ENCODE peak calls at places on chromosome 6, in five cellular contexts. W, Y, G, K and X are unnamed samples.

GRCh38 chr6:43496370-43497128 is 13.6 kb downstream of the LRRC73 start:
- DNase-seq in W (peak), G (peak), K (peak), Y (no peak), X (peak)

GRCh38 chr6:42460892-42461291 is 9.2 kb upstream of the TRERF1 start:
- DNase-seq in K (no peak), G (no peak), Y (no peak), W (peak), X (no peak)

GRCh38 chr6:79646006-79646405 is 14.9 kb downstream of the SH3BGRL2 start:
- DNase-seq in W (no peak), G (peak), K (no peak), Y (no peak), X (no peak)

GRCh38 chr6:148383658-148384417 is 41.2 kb downstream of the SASH1 start:
- DNase-seq in K (no peak), Y (no peak), G (no peak), W (no peak), X (no peak)

GRCh38 chr6:71262914-71263313 is 25.7 kb upstream of the OGFRL1 start:
- DNase-seq in W (no peak), K (no peak), Y (no peak), G (no peak), X (no peak)

GRCh38 chr6:148221580-148221979 is 121.1 kb upstream of the SASH1 start:
- DNase-seq in Y (no peak), W (peak), K (no peak), G (no peak), X (no peak)

GRCh38 chr6:29624520-29624961 is 8.4 kb downstream of the GABBR1 start:
- DNase-seq in W (no peak), G (peak), Y (no peak), K (no peak), X (no peak)

GRCh38 chr6:44002591-44003344 is 124.5 kb downstream of the MRPL14 start:
- DNase-seq in G (no peak), Y (no peak), W (peak), K (no peak), X (peak)

GRCh38 chr6:167707686-167708500 is 118.8 kb upstream of the AFDN start:
- DNase-seq in K (no peak), W (no peak), Y (no peak), G (no peak), X (no peak)

GRCh38 chr6:155221086-155221485 is 42.7 kb upstream of the CLDN20 start:
- DNase-seq in Y (no peak), W (no peak), K (no peak), G (no peak), X (no peak)

GRCh38 chr6:51594981-51595380 is 492.4 kb downstream of the PKHD1 start:
- DNase-seq in K (no peak), Y (no peak), W (no peak), G (no peak), X (no peak)

GRCh38 chr6:106751501-106752252 is 122.3 kb downstream of the QRSL1 start:
- DNase-seq in Y (no peak), W (peak), G (no peak), K (no peak), X (peak)

GRCh38 chr6:161198176-161198575 is 75.7 kb downstream of the AGPAT4 start:
- DNase-seq in K (no peak), W (no peak), Y (no peak), G (no peak), X (no peak)

GRCh38 chr6:31775184-31775583 is 1.9 kb downstream of the VWA7 start:
- DNase-seq in K (no peak), Y (no peak), W (no peak), G (no peak), X (no peak)

GRCh38 chr6:165219629-165220028 is 89.8 kb downstream of the C6orf118 start:
- DNase-seq in W (no peak), Y (no peak), G (no peak), K (no peak), X (no peak)

GRCh38 chr6:26272171-26272631 is 92.8 kb upstream of the BTN3A2 start:
- DNase-seq in Y (no peak), G (no peak), K (no peak), W (no peak), X (no peak)

GRCh38 chr6:30490031-30490876 is 945 bp downstream of the HLA-E start:
- DNase-seq in G (peak), Y (peak), K (no peak), W (peak), X (peak)

GRCh38 chr6:127634178-127634577 is 57.2 kb downstream of the C6orf58 start:
- DNase-seq in K (no peak), Y (no peak), W (no peak), G (no peak), X (no peak)

GRCh38 chr6:16339263-16339587 is 100.8 kb downstream of the GMPR start:
- DNase-seq in W (no peak), G (no peak), Y (no peak), K (no peak), X (no peak)

GRCh38 chr6:49430187-49430586 is 32.9 kb downstream of the MMUT start:
- DNase-seq in W (peak), K (no peak), G (no peak), Y (no peak), X (peak)

GRCh38 chr6:103047567-103047966 is 1654.1 kb downstream of the GRIK2 start:
- DNase-seq in W (no peak), G (no peak), K (no peak), Y (no peak), X (no peak)

GRCh38 chr6:166903500-166903899 is 52.9 kb downstream of the RNASET2 start:
- DNase-seq in Y (no peak), K (no peak), W (no peak), G (no peak), X (no peak)

GRCh38 chr6:103327079-103327478 is 1532.6 kb downstream of the HACE1 start:
- DNase-seq in Y (no peak), K (no peak), W (no peak), G (no peak), X (no peak)

GRCh38 chr6:135883045-135883444 is 31.5 kb downstream of the PDE7B start:
- DNase-seq in W (peak), G (no peak), K (no peak), Y (no peak), X (peak)

GRCh38 chr6:135884136-135884535 is 32.6 kb downstream of the PDE7B start:
- DNase-seq in G (no peak), Y (no peak), K (no peak), W (no peak), X (no peak)

GRCh38 chr6:135877666-135878065 is 26.2 kb downstream of the PDE7B start:
- DNase-seq in G (no peak), Y (no peak), K (no peak), W (no peak), X (no peak)

GRCh38 chr6:135876048-135876447 is 24.5 kb downstream of the PDE7B start:
- DNase-seq in Y (no peak), K (no peak), G (no peak), W (no peak), X (no peak)

DNA sequence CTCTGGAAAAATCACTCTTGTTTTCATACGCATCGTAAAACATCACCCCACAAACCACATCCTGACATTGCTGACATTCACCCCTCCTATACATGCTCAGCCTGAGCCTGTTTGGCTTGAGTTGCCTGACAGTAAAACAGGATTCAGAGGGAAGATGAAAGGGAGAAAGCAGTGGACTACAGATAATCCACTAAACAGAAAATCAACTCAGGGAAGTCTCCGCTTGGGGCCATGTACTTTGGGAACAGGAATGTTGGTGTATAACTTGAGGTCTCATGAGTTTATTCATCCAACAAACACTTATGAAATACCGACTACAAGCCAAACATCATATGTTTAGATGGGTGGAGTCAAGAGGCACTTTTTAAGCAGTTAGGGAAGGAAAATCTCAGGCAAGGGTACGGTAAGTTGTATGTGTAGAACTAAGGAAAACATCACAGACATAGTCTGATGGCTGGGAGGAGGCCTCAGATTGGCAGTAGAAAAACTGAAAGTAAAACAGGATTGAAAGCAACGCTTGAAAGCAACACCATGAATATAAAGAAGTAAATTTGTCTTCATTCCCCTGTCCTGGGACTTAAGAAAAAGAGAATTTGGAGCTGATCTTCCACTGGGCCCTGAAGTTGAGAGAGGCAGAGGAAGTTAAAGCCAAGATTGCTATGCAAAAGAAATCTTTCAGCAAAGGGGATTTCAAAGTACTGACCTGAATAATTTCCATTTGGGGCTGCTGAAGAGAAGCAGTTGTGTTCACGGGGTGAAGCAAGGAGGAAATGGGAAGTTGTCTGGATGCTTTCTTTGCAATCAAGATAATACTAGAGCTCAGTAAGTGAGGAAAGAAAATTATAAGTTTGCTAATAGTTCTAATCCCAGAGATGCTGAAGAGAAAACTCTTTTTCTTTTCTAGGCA is 28.8 kb downstream of the PDE7B start:
- DNase-seq in W (peak), K (no peak), Y (peak), G (no peak), X (no peak)
- TF ChIP-seq SMC3 in W (no peak), K (no peak), Y (no peak), G (no peak), X (no peak)

GRCh38 chr6:159980474-159980873 is 11.6 kb downstream of the IGF2R start:
- DNase-seq in W (no peak), G (no peak), Y (no peak), K (no peak), X (no peak)

GRCh38 chr6:159977242-159978214 is 8.6 kb downstream of the IGF2R start:
- DNase-seq in G (peak), W (peak), K (no peak), Y (no peak), X (no peak)

GRCh38 chr6:159978291-159979135 is 9.6 kb downstream of the IGF2R start:
- DNase-seq in W (no peak), Y (peak), G (no peak), K (no peak), X (no peak)

GRCh38 chr6:159981171-159981571 is 12.3 kb downstream of the IGF2R start:
- DNase-seq in G (no peak), W (no peak), Y (no peak), K (no peak), X (no peak)

GRCh38 chr6:159979136-159979874 is 10.4 kb downstream of the IGF2R start:
- DNase-seq in K (peak), G (peak), W (peak), Y (peak), X (no peak)
- TF ChIP-seq RFX5 in K (no peak), G (no peak), W (no peak), Y (no peak), X (no peak)

DNA sequence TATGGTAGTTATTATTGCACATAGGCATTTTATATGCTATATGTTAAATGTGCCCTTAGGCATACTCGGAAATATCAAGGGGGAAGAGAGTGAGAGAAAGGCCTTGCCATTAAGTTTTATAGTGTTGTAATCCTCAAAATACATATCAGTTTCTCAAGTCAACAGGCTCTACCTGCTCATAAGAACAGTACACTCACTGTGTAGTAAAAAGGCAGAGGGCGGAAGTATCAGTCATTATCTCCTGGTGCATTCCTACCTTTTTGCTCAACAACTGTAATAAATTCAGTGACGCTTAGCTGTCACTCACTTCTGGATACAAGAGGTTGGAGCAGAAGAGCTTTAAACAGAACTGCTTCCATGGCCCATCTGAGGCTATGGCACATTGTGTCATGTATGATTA is 33.9 kb upstream of the ME1 start:
- DNase-seq in Y (no peak), W (no peak), G (no peak), K (peak), X (no peak)
- TF ChIP-seq SMC3 in Y (no peak), W (no peak), G (no peak), K (no peak), X (no peak)

DNA sequence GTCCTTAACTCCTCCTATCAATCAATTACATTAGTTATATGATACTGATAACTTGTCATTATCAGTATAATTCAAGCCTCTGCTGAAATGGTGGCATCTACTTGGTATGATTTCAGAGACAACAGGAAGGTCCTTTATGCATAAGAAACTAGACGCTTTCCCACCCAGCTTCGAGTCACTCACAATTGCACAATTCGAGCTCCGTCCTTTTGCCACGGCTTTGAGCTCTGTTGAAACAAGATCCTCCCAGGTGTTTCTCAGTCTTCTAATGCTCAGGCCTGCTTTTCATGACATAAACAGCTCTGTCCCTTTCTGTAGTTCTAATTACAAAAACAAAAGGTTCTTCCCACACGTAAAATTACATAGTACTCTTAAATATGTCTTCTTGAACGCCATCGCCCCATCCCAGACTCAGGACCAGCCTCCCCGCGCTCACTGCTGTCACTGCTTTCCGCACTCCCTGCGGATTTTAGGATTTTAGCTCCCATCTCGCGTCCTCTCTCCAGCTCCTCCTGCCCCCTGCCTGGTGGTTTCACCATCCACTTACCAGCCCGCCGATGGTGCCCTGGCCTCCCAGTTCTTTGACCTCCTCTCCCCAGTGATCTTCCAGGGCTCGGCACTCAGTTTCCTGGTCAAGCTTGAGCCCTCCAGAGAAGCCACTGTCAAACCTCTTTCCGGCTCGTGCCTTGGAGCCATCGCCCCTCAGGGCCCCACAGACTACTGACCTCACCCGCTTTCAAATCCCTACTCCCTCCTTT is 23.2 kb upstream of the PNPLA1 start:
- DNase-seq in G (no peak), W (peak), Y (no peak), K (no peak), X (no peak)
- TF ChIP-seq RFX5 in G (no peak), W (no peak), Y (no peak), K (no peak), X (no peak)

GRCh38 chr6:158013904-158014504 is 32.3 kb downstream of the SYNJ2 start:
- DNase-seq in K (no peak), W (no peak), Y (no peak), G (no peak), X (no peak)

GRCh38 chr6:158015545-158015944 is 33.9 kb downstream of the SYNJ2 start:
- DNase-seq in K (no peak), G (no peak), W (no peak), Y (no peak), X (no peak)

GRCh38 chr6:158015188-158015506 is 33.5 kb downstream of the SYNJ2 start:
- DNase-seq in K (no peak), G (no peak), W (no peak), Y (no peak), X (no peak)

GRCh38 chr6:158016571-158017383 is 35.1 kb downstream of the SYNJ2 start:
- DNase-seq in W (no peak), K (no peak), Y (no peak), G (no peak), X (no peak)

GRCh38 chr6:158014505-158015187 is 33.0 kb downstream of the SYNJ2 start:
- DNase-seq in G (no peak), Y (no peak), W (peak), K (peak), X (no peak)
- TF ChIP-seq SMC3 in G (no peak), Y (no peak), W (no peak), K (no peak), X (no peak)